ENCODE peak calls at places on chromosomes 1 and 21, in six cellular contexts. One of them, this sample, is unnamed.

GRCh38 chr1:239421810-239422209 is 35.4 kb downstream of the CHRM3 start:
- DNase-seq in endothelial cell: no peak
- DNase-seq in GM23338: no peak
- DNase-seq in heart right ventricle: no peak
- DNase-seq in CD4-positive, alpha-beta T cell: no peak
- DNase-seq in thoracic aorta: no peak
- DNase-seq in this sample: no peak

GRCh38 chr1:231634302-231635013 is 7.9 kb downstream of the DISC1 start:
- DNase-seq in thoracic aorta: no peak
- DNase-seq in CD4-positive, alpha-beta T cell: no peak
- DNase-seq in endothelial cell: no peak
- DNase-seq in heart right ventricle: no peak
- DNase-seq in GM23338: no peak
- DNase-seq in this sample: no peak

GRCh38 chr1:207993477-207994445 is 82.8 kb upstream of the CD34 start:
- DNase-seq in endothelial cell: peak; percentile 12
- DNase-seq in CD4-positive, alpha-beta T cell: no peak
- DNase-seq in heart right ventricle: no peak
- DNase-seq in GM23338: peak; percentile 76
- DNase-seq in thoracic aorta: no peak
- DNase-seq in this sample: no peak

GRCh38 chr1:187840557-187840956 is 1011.8 kb downstream of the PLA2G4A start:
- DNase-seq in thoracic aorta: no peak
- DNase-seq in CD4-positive, alpha-beta T cell: no peak
- DNase-seq in GM23338: no peak
- DNase-seq in heart right ventricle: no peak
- DNase-seq in endothelial cell: no peak
- DNase-seq in this sample: no peak

GRCh38 chr1:26533951-26534514 is 4.5 kb downstream of the RPS6KA1 start:
- DNase-seq in endothelial cell: no peak
- DNase-seq in CD4-positive, alpha-beta T cell: no peak
- DNase-seq in heart right ventricle: no peak
- DNase-seq in thoracic aorta: no peak
- DNase-seq in GM23338: no peak
- DNase-seq in this sample: no peak

GRCh38 chr1:184514447-184514846 is 127.6 kb downstream of the C1orf21 start:
- DNase-seq in endothelial cell: no peak
- DNase-seq in thoracic aorta: no peak
- DNase-seq in CD4-positive, alpha-beta T cell: no peak
- DNase-seq in GM23338: no peak
- DNase-seq in heart right ventricle: no peak
- DNase-seq in this sample: no peak

GRCh38 chr1:12078938-12079861 is 16.1 kb downstream of the TNFRSF8 start:
- DNase-seq in heart right ventricle: no peak
- DNase-seq in GM23338: peak; percentile 92
- DNase-seq in endothelial cell: peak; percentile 68
- DNase-seq in CD4-positive, alpha-beta T cell: no peak
- DNase-seq in thoracic aorta: no peak
- DNase-seq in this sample: no peak

GRCh38 chr1:115114308-115114707 is 25.0 kb upstream of the TSPAN2 start:
- DNase-seq in GM23338: no peak
- DNase-seq in heart right ventricle: peak; percentile 19
- DNase-seq in CD4-positive, alpha-beta T cell: no peak
- DNase-seq in endothelial cell: no peak
- DNase-seq in thoracic aorta: no peak
- DNase-seq in this sample: no peak

GRCh38 chr1:15384301-15384901 is 25.3 kb upstream of the EFHD2 start:
- DNase-seq in GM23338: peak; percentile 90
- DNase-seq in endothelial cell: no peak
- DNase-seq in heart right ventricle: no peak
- DNase-seq in CD4-positive, alpha-beta T cell: no peak
- DNase-seq in thoracic aorta: no peak
- DNase-seq in this sample: no peak

GRCh38 chr1:41192456-41193188 is 49.5 kb downstream of the SCMH1 start:
- DNase-seq in thoracic aorta: no peak
- DNase-seq in heart right ventricle: no peak
- DNase-seq in GM23338: peak; percentile 6
- DNase-seq in CD4-positive, alpha-beta T cell: no peak
- DNase-seq in endothelial cell: no peak
- DNase-seq in this sample: no peak

GRCh38 chr1:182391362-182392044 is at the start of gene GLUL:
- DNase-seq in GM23338: peak; percentile 95
- DNase-seq in thoracic aorta: peak; percentile 79
- DNase-seq in endothelial cell: peak; percentile 97
- DNase-seq in heart right ventricle: peak; percentile 96
- DNase-seq in CD4-positive, alpha-beta T cell: peak; percentile 58
- DNase-seq in this sample: peak; percentile 96

GRCh38 chr1:1671365-1672119 is 12.7 kb upstream of the CDK11B start:
- DNase-seq in endothelial cell: no peak
- DNase-seq in CD4-positive, alpha-beta T cell: no peak
- DNase-seq in thoracic aorta: no peak
- DNase-seq in heart right ventricle: no peak
- DNase-seq in GM23338: no peak
- DNase-seq in this sample: no peak

GRCh38 chr1:228377664-228378452 is 28.8 kb downstream of the TRIM11 start:
- DNase-seq in GM23338: no peak
- DNase-seq in CD4-positive, alpha-beta T cell: no peak
- DNase-seq in heart right ventricle: peak; percentile 34
- DNase-seq in thoracic aorta: no peak
- DNase-seq in endothelial cell: no peak
- DNase-seq in this sample: no peak

GRCh38 chr1:119778886-119779560 is 10.3 kb upstream of the HMGCS2 start:
- DNase-seq in thoracic aorta: no peak
- DNase-seq in heart right ventricle: no peak
- DNase-seq in GM23338: no peak
- DNase-seq in CD4-positive, alpha-beta T cell: no peak
- DNase-seq in endothelial cell: no peak
- DNase-seq in this sample: no peak

GRCh38 chr1:201036188-201036834 is 12.8 kb upstream of the KIF21B start:
- DNase-seq in heart right ventricle: no peak
- DNase-seq in GM23338: no peak
- DNase-seq in thoracic aorta: no peak
- DNase-seq in CD4-positive, alpha-beta T cell: no peak
- DNase-seq in endothelial cell: no peak
- DNase-seq in this sample: no peak

DNA sequence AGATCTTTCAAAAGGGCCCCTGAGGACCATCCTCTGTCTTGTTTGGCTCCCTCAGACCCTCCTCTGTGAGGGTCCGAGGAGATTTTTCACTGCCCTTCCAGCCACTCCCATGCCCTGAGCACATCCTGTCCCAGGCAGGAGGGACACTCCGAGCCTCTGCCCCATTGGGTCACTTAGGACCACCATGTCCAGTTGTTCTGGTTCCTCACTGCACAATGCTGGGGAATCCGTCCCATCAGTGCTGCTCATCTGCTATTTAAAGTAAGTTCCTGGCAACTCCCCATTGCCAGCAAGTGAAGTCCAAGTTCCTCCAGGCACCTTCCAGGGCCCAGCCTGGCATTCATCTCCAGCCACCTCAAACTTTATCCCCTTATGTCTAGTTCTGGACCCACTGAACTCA is 117.5 kb upstream of the GRIK3 start:
- DNase-seq in CD4-positive, alpha-beta T cell: no peak
- DNase-seq in thoracic aorta: no peak
- DNase-seq in endothelial cell: no peak
- DNase-seq in heart right ventricle: no peak
- DNase-seq in GM23338: no peak
- DNase-seq in this sample: no peak
- TF ChIP-seq CTCF in CD4-positive, alpha-beta T cell: no peak
- TF ChIP-seq CTCF in thoracic aorta: no peak
- TF ChIP-seq CTCF in endothelial cell: no peak
- TF ChIP-seq CTCF in heart right ventricle: no peak
- TF ChIP-seq CTCF in GM23338: no peak
- TF ChIP-seq CTCF in this sample: no peak

DNA sequence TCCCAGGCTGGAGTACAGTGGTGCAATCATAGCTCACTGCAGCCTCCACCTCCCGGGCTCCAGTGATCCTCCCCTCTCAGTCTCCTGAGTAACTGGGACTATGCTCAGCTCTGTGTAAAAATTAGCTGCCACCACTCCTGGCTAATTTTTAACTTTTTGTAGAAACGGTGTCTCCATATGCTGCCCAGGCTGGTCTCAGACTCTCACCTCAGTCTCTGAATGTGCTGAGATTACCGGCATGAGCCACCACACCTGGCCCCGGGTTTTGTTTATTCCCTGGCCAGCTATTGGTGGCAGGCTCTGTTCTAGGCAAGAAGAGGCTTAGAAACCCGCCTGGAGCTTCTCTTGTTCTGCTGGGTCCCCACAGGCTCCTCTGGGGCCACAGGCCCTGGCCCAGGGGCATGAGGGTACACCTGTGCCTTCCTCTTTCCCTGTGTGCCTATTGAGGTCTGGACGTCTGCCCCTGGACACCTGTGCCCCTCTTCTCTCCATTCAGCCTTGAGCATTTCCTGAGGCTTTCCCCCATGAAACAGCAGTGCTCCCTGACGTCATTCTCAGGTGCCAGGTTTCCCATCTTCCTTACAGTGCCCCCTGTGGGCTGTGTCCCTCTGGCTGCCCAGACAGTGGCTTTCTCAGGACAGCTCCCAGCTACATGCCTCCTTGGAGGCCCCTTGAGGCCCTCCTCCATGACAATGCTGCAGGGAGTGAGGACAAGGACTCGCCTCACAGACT is 57.5 kb downstream of the PCP4 start:
- DNase-seq in CD4-positive, alpha-beta T cell: no peak
- DNase-seq in endothelial cell: no peak
- DNase-seq in heart right ventricle: no peak
- DNase-seq in thoracic aorta: no peak
- DNase-seq in GM23338: peak; percentile 56
- DNase-seq in this sample: no peak
- TF ChIP-seq CTCF in CD4-positive, alpha-beta T cell: no peak
- TF ChIP-seq CTCF in endothelial cell: no peak
- TF ChIP-seq CTCF in heart right ventricle: no peak
- TF ChIP-seq CTCF in thoracic aorta: no peak
- TF ChIP-seq CTCF in GM23338: peak; percentile 53
- TF ChIP-seq CTCF in this sample: no peak

DNA sequence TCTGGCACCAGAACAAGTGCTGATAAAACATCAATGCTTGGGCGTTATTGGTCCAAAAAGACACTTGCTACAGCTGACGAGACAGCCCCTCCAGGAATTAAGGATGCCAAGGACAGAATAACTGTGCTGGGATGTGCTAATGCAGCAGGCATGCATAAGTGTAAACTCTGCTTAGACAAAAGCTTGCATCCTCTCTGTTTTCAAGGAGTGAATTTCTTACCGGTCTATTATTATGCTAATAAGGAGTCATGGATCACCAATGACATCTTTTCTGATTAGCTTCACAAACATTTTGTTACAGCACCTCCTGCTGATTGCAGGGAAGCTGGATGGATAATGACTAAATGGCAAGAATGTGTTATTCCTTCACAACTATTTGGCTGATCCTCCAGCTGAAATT is 402.0 kb downstream of the LTN1 start:
- DNase-seq in GM23338: peak; percentile 82
- DNase-seq in endothelial cell: no peak
- DNase-seq in thoracic aorta: no peak
- DNase-seq in heart right ventricle: no peak
- DNase-seq in CD4-positive, alpha-beta T cell: no peak
- DNase-seq in this sample: no peak
- TF ChIP-seq CTCF in GM23338: peak; percentile 45
- TF ChIP-seq CTCF in endothelial cell: no peak
- TF ChIP-seq CTCF in thoracic aorta: no peak
- TF ChIP-seq CTCF in heart right ventricle: no peak
- TF ChIP-seq CTCF in CD4-positive, alpha-beta T cell: no peak
- TF ChIP-seq CTCF in this sample: no peak

GRCh38 chr1:220684890-220685289 is 5.3 kb upstream of the C1orf115 start:
- DNase-seq in GM23338: no peak
- DNase-seq in heart right ventricle: no peak
- DNase-seq in thoracic aorta: no peak
- DNase-seq in endothelial cell: no peak
- DNase-seq in CD4-positive, alpha-beta T cell: no peak
- DNase-seq in this sample: no peak

GRCh38 chr1:220682901-220683576 is 7.1 kb upstream of the C1orf115 start:
- DNase-seq in CD4-positive, alpha-beta T cell: no peak
- DNase-seq in GM23338: no peak
- DNase-seq in endothelial cell: no peak
- DNase-seq in heart right ventricle: no peak
- DNase-seq in thoracic aorta: no peak
- DNase-seq in this sample: no peak

GRCh38 chr1:220685879-220686278 is 4.3 kb upstream of the C1orf115 start:
- DNase-seq in CD4-positive, alpha-beta T cell: no peak
- DNase-seq in thoracic aorta: no peak
- DNase-seq in endothelial cell: no peak
- DNase-seq in heart right ventricle: no peak
- DNase-seq in GM23338: peak; percentile 66
- DNase-seq in this sample: no peak

GRCh38 chr1:220681220-220681847 is 8.8 kb upstream of the C1orf115 start:
- DNase-seq in CD4-positive, alpha-beta T cell: no peak
- DNase-seq in heart right ventricle: no peak
- DNase-seq in GM23338: no peak
- DNase-seq in endothelial cell: no peak
- DNase-seq in thoracic aorta: no peak
- DNase-seq in this sample: no peak

DNA sequence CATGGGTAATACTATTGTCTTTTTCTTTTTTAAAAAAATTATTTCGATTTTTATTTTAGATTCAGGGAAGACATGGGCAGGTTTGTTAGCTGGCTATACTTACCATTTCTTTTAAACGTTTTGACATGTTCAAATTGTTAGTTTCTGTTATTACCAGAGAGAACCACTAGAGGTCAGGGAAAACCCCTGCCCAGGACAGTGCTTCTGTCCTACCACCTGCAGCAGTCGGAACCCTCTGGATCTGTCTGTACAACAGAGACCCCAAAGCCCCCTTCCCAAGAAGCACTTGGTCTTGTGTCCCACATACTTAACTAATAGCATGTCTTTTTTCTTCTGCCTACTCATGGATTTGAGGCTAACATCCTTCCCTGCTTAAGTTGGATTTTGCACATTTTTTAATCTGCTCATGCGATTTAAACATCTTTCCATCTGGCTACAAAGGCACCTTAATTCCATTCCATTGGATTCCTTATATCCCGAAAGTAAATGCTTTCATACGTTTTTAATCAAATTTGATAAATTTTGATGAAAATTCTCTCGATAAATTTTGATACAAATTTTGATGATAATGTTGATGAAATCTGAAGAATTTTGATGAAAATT is 10.0 kb upstream of the C1orf115 start:
- DNase-seq in heart right ventricle: no peak
- DNase-seq in endothelial cell: peak; percentile 31
- DNase-seq in GM23338: peak; percentile 77
- DNase-seq in thoracic aorta: no peak
- DNase-seq in CD4-positive, alpha-beta T cell: no peak
- DNase-seq in this sample: no peak
- TF ChIP-seq CTCF in heart right ventricle: peak; percentile 74
- TF ChIP-seq CTCF in endothelial cell: peak; percentile 78
- TF ChIP-seq CTCF in GM23338: peak; percentile 80
- TF ChIP-seq CTCF in thoracic aorta: peak; percentile 77
- TF ChIP-seq CTCF in CD4-positive, alpha-beta T cell: peak; percentile 63
- TF ChIP-seq CTCF in this sample: peak; percentile 82

This sample was measured in D721Med.